ENCODE peak calls at places on chromosomes 4 and X, in five cellular contexts. P is K562, D is fibroblast of lung, L is ACHN, F is esophagus squamous epithelium. C is an unnamed sample.
A peak's percentile ranks its signal among the peaks of the same experiment; 100 is the strongest.

GRCh38 chr4:7202391-7202790 is 10.1 kb downstream of the SORCS2 start:
- DNase-seq in P (no peak), D (no peak), F (no peak), L (no peak), C (no peak)

GRCh38 chrX:40748977-40749376 is 13.6 kb upstream of the MED14 start:
- DNase-seq in L (no peak), D (no peak), P (no peak), F (no peak), C (no peak)

GRCh38 chr4:90769251-90769650 is 642.1 kb downstream of the CCSER1 start:
- DNase-seq in L (no peak), D (peak; percentile 7), P (no peak), F (no peak), C (no peak)

GRCh38 chr4:98514930-98515809 is 143.2 kb downstream of the TSPAN5 start:
- DNase-seq in P (no peak), F (no peak), D (no peak), L (no peak), C (no peak)

GRCh38 chrX:106917830-106918500 is 2.2 kb upstream of the CLDN2 start:
- DNase-seq in F (no peak), D (peak; percentile 55), L (peak; percentile 91), P (no peak), C (peak; percentile 65)

GRCh38 chr4:56400560-56400959 is 13.3 kb upstream of the AASDH start:
- DNase-seq in P (no peak), F (no peak), L (no peak), D (no peak), C (no peak)

GRCh38 chr4:40909363-40909876 is 159.7 kb downstream of the NSUN7 start:
- DNase-seq in D (peak; percentile 51), F (no peak), P (no peak), L (no peak), C (peak; percentile 88)

GRCh38 chr4:88827442-88827841 is 129.8 kb upstream of the NAP1L5 start:
- DNase-seq in F (no peak), D (no peak), P (no peak), L (no peak), C (no peak)

GRCh38 chr4:102299708-102300107 is 45.6 kb downstream of the SLC39A8 start:
- DNase-seq in D (peak; percentile 20), L (peak; percentile 51), P (peak; percentile 68), F (no peak), C (peak; percentile 23)

GRCh38 chr4:108426493-108426892 is 193.9 kb upstream of the RPL34 start:
- DNase-seq in F (no peak), P (no peak), L (no peak), D (peak; percentile 36), C (no peak)

GRCh38 chrX:15563056-15563455 is 37.7 kb downstream of the ACE2 start:
- DNase-seq in P (no peak), F (no peak), D (no peak), L (no peak), C (no peak)

GRCh38 chrX:136097871-136098805 is 49.2 kb upstream of the FHL1 start:
- DNase-seq in D (no peak), F (no peak), L (no peak), P (peak; percentile 68), C (no peak)

GRCh38 chr4:38948551-38948950 is 80.9 kb downstream of the FAM114A1 start:
- DNase-seq in F (no peak), D (peak; percentile 97), L (peak; percentile 63), P (no peak), C (peak; percentile 1)

GRCh38 chr4:101806914-101807313 is 16.4 kb downstream of the BANK1 start:
- DNase-seq in P (no peak), F (peak; percentile 4), L (peak; percentile 67), D (peak; percentile 5), C (no peak)

GRCh38 chrX:70664726-70665125 is 220.1 kb downstream of the DLG3 start:
- DNase-seq in L (peak; percentile 10), D (peak; percentile 42), P (no peak), F (no peak), C (peak; percentile 4)

GRCh38 chr4:82601242-82602015 is 39.6 kb upstream of the TMEM150C start:
- DNase-seq in D (no peak), F (no peak), P (no peak), L (no peak), C (no peak)

GRCh38 chr4:15659768-15660394 is 4.7 kb upstream of the FBXL5 start:
- DNase-seq in D (peak; percentile 69), F (no peak), P (no peak), L (no peak), C (no peak)

GRCh38 chr4:81118086-81118485 is 87.6 kb downstream of the BMP3 start:
- DNase-seq in L (no peak), D (no peak), P (no peak), F (no peak), C (no peak)

GRCh38 chr4:40576651-40577480 is 52.8 kb downstream of the RBM47 start:
- DNase-seq in P (no peak), D (peak; percentile 84), F (peak; percentile 8), L (peak; percentile 98), C (peak; percentile 19)

GRCh38 chrX:129522184-129523059 is 868 bp downstream of the SMARCA1 start:
- DNase-seq in P (peak; percentile 47), F (no peak), D (peak; percentile 60), L (peak; percentile 60), C (peak; percentile 60)

GRCh38 chr4:14877246-14878220 is 124.7 kb upstream of the CPEB2 start:
- DNase-seq in D (no peak), F (no peak), P (no peak), L (no peak), C (no peak)

GRCh38 chr4:950136-951020 is 18.1 kb downstream of the TMEM175 start:
- DNase-seq in D (no peak), F (no peak), P (no peak), L (no peak), C (no peak)

GRCh38 chr4:8120518-8120917 is 38.1 kb downstream of the ABLIM2 start:
- DNase-seq in F (no peak), L (no peak), P (no peak), D (no peak), C (no peak)

GRCh38 chr4:140839888-140840790 is 84.0 kb upstream of the TBC1D9 start:
- DNase-seq in F (no peak), P (no peak), D (no peak), L (no peak), C (no peak)

GRCh38 chr4:151853034-151853433 is 92.2 kb upstream of the GATB start:
- DNase-seq in P (no peak), D (no peak), L (no peak), F (no peak), C (no peak)

GRCh38 chr4:67437974-67438713 is 107.2 kb downstream of the CENPC start:
- DNase-seq in P (no peak), D (peak; percentile 76), F (no peak), L (no peak), C (peak; percentile 37)

GRCh38 chr4:15778191-15778741 is at the start of gene CD38:
- DNase-seq in L (no peak), D (no peak), P (no peak), F (no peak), C (no peak)

GRCh38 chr4:118918388-118918787 is 29.7 kb downstream of the SYNPO2 start:
- DNase-seq in D (peak; percentile 94), P (no peak), F (no peak), L (peak; percentile 89), C (peak; percentile 63)

GRCh38 chr4:53376900-53377299 is 541 bp upstream of the FIP1L1 start:
- DNase-seq in P (no peak), F (no peak), D (no peak), L (no peak), C (no peak)

C was measured in COLO829.